ENCODE peak calls at places on chromosome 7, in seven cellular contexts. O is HepG2, Y is suprapubic skin, Z is stomach, S is H1, V is A549, L is sigmoid colon. Q is an unnamed sample.

GRCh38 chr7:70347463-70347855 is 749.2 kb downstream of the AUTS2 start:
- DNase-seq in O (no peak), Y (no peak), Z (no peak), S (no peak), V (no peak), L (no peak), Q (no peak)

GRCh38 chr7:147308539-147308938 is 1191.9 kb downstream of the CNTNAP2 start:
- DNase-seq in O (no peak), Y (no peak), Z (no peak), S (no peak), V (no peak), L (no peak), Q (no peak)

GRCh38 chr7:92769844-92770243 is 66.5 kb downstream of the CDK6 start:
- DNase-seq in O (no peak), Y (no peak), Z (no peak), S (no peak), V (no peak), L (no peak), Q (no peak)

GRCh38 chr7:49767719-49768118 is 5.7 kb upstream of the VWC2 start:
- DNase-seq in O (no peak), Y (no peak), Z (no peak), S (no peak), V (no peak), L (no peak), Q (no peak)

GRCh38 chr7:51187941-51188340 is 128.7 kb downstream of the COBL start:
- DNase-seq in O (no peak), Y (no peak), Z (no peak), S (peak; percentile 50), V (peak; percentile 41), L (no peak), Q (no peak)

GRCh38 chr7:66921918-66922486 is 977 bp downstream of the TMEM248 start:
- DNase-seq in O (peak; percentile 30), Y (no peak), Z (no peak), S (no peak), V (no peak), L (no peak), Q (no peak)

GRCh38 chr7:30923774-30924413 is 12.2 kb downstream of the AQP1 start:
- DNase-seq in O (no peak), Y (peak; percentile 39), Z (peak; percentile 4), S (no peak), V (no peak), L (peak; percentile 49), Q (no peak)

GRCh38 chr7:71846160-71846559 is 566.0 kb downstream of the CALN1 start:
- DNase-seq in O (no peak), Y (no peak), Z (no peak), S (no peak), V (no peak), L (no peak), Q (no peak)

GRCh38 chr7:116206141-116206540 is 4.2 kb upstream of the TES start:
- DNase-seq in O (no peak), Y (no peak), Z (no peak), S (no peak), V (no peak), L (no peak), Q (no peak)

GRCh38 chr7:116672596-116673503 is 854 bp downstream of the MET start:
- DNase-seq in O (peak; percentile 9), Y (peak; percentile 62), Z (peak; percentile 34), S (no peak), V (no peak), L (peak; percentile 68), Q (no peak)

GRCh38 chr7:77327067-77327931 is 88.8 kb downstream of the GSAP start:
- DNase-seq in O (peak; percentile 25), Y (peak; percentile 74), Z (peak; percentile 32), S (no peak), V (no peak), L (peak; percentile 84), Q (no peak)

GRCh38 chr7:101602484-101603241 is 26.4 kb downstream of the MYL10 start:
- DNase-seq in O (peak; percentile 72), Y (no peak), Z (peak; percentile 84), S (peak; percentile 77), V (peak; percentile 72), L (peak; percentile 79), Q (peak; percentile 76)

GRCh38 chr7:36128448-36129047 is 24.5 kb upstream of the EEPD1 start:
- DNase-seq in O (peak; percentile 76), Y (peak; percentile 93), Z (peak; percentile 91), S (no peak), V (peak; percentile 77), L (peak; percentile 95), Q (peak; percentile 51)

GRCh38 chr7:91398341-91398740 is 134.1 kb downstream of the FZD1 start:
- DNase-seq in O (no peak), Y (no peak), Z (no peak), S (no peak), V (no peak), L (no peak), Q (no peak)

GRCh38 chr7:102935450-102936110 is 22.8 kb downstream of the LRRC17 start:
- DNase-seq in O (no peak), Y (no peak), Z (no peak), S (no peak), V (no peak), L (no peak), Q (no peak)

GRCh38 chr7:42104694-42105093 is 132.3 kb downstream of the GLI3 start:
- DNase-seq in O (no peak), Y (no peak), Z (no peak), S (no peak), V (no peak), L (no peak), Q (no peak)
- H3K27ac ChIP-seq in O (no peak overlapping the region), Y (no peak overlapping the region), Z (no peak overlapping the region), S (no peak overlapping the region), V (no peak overlapping the region), L (peak overlapping the region; percentile 57), Q (no peak overlapping the region)

DNA sequence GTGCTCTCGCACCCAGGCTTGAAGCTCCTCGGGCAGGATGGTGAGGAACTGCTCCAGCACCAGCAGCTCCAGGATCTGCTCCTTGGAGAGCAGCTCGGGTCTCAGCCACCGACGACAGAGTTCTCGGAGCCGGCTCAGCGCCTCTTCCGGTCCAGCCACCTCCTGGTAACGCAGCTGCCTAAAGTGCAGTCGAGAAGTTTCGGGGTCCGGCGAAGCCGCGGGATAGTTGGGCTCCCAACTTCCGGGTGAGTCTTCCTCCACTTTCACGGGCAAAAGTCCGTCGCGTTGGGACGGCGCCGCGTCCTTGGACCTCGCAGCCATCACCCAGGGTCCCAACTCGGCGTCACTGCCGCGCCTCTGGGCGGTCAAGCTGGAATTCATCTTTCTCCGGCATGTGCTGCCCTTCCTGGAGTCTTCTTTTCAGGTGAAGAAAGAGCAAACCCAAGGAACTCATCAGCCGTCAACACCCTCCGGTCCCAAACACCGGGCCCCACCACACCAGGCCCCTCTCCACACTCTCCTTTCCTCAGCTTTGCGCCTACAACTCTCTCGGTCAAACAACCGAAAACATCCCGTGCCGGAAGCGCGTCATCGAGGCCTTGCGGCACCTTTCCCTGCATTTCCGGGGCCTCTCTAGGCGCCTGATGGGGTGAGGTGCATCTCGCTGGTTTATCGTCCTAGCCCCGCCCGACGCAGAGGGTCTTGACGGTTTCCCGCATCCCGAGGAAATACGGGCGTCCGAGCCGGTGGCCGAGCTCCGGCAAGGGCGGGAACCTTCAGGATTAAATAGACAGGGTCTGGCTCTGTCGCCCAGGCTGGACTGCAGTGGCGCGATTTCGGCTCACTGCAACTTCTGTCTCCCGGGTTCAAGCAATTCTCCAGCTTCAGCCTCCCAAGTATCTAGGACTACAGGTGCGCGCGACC is at the start of gene ZNF394:
- DNase-seq in O (peak; percentile 90), Y (peak; percentile 96), Z (peak; percentile 90), S (peak; percentile 77), V (peak; percentile 95), L (peak; percentile 95), Q (peak; percentile 91)
- TF ChIP-seq EP300 in O (no peak), Y (no peak), Z (no peak), S (peak; percentile 65), V (no peak), L (no peak), Q (no peak)

DNA sequence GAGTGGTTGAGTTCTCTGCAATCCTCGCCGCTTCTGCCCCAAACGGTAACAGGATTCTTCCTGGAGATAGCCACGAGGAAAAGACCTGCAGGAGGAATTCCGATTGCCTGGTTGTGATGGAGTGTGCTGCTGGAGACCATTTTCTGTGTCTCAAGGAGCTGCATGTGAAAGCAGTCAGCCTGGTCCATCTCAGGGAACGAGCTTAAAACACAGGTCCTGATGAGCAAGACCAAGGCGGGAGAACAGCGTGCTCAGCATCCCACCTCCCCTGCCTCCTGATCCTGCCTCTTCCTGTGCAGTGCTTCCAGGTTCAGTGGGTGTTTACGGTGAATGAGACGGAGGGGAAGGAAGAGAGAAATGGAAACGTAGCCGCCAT is 26.5 kb downstream of the VIPR2 start:
- DNase-seq in O (no peak), Y (no peak), Z (no peak), S (no peak), V (no peak), L (no peak), Q (no peak)
- H3K27ac ChIP-seq in O (no peak overlapping the region), Y (no peak overlapping the region), Z (no peak overlapping the region), S (no peak overlapping the region), V (no peak overlapping the region), L (no peak overlapping the region), Q (no peak overlapping the region)

DNA sequence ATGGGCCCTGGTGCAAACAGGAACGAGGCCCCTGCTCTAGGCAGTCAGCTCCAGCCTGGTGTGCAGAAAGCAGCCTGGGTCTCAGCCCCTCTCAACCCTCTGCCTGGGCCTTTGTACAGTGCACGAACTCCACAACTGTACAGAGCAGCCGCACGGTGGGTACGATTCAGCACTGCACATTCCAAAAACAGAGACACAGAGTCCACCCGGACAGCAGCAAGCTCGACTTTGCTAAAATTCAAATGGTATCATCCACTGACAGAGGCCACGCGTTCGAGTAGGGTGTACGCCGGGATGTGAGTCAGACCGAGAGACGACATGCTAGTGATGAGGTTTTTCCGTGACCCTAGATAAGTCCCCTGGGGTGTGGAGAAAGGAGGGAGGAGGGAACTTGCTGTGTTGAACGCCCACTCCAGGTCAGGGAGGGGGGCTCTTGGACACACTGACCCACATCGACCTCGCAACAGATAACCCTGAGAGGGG is 65.6 kb upstream of the PDGFA start:
- DNase-seq in O (no peak), Y (no peak), Z (no peak), S (no peak), V (no peak), L (no peak), Q (no peak)
- TF ChIP-seq EP300 in O (no peak), Y (no peak), Z (no peak), S (no peak), V (no peak), L (no peak), Q (no peak)

GRCh38 chr7:37901890-37902524 is 14.6 kb downstream of the SFRP4 start:
- DNase-seq in O (peak; percentile 75), Y (no peak), Z (no peak), S (no peak), V (no peak), L (no peak), Q (no peak)
- H3K27ac ChIP-seq in O (no peak overlapping the region), Y (no peak overlapping the region), Z (no peak overlapping the region), S (no peak overlapping the region), V (peak overlapping the region; percentile 87), L (no peak overlapping the region), Q (no peak overlapping the region)

DNA sequence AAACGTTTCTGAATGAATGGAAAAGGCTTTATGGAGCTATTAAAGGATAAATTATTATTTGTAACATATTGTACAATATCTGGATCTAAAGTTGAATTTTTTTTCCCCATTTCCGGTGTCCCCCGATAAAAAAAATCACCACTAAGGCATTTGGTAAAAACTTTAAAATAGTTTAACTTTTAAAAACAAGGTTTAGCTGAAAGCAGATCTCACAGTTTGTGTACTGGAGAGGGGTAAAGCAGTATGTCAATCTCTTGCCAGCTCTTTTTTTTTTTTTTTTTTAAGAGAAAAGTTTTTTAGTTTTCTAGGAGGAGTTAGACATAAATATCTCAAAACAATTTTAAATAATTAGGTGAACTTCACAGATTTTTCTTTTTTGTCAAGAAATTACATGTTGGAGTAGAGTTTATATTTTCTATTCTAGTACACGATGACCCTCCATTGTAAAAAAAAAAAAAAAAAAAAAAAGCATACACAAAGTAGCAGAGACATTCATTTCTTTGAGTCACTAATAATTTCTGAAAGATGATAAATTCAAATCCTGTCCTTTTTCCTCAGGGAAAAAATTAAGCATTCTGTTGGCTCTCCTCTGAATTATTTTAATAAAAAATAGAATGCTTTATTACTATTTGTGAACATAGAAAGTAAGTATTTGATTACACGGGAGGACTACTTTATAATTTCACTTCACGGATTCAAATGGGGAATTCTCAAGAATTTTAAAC is 1.9 kb upstream of the HBP1 start:
- DNase-seq in O (no peak), Y (no peak), Z (no peak), S (no peak), V (no peak), L (no peak), Q (no peak)
- TF ChIP-seq EP300 in O (no peak), Y (no peak), Z (no peak), S (no peak), V (no peak), L (no peak), Q (no peak)